ENCODE peak calls at places on chromosomes 5 and 9, in five cellular contexts. E, R, K, I and O are unnamed samples.
A peak's percentile ranks its signal among the peaks of the same experiment; 100 is the strongest.

GRCh38 chr5:152676177-152676576 is 271.1 kb upstream of the NMUR2 start:
- DNase-seq in K (no peak), R (no peak), I (no peak), E (no peak), O (no peak)

GRCh38 chr9:89410709-89411111 is 87.2 kb downstream of the SEMA4D start:
- DNase-seq in I (no peak), K (no peak), E (no peak), R (no peak), O (no peak)

GRCh38 chr5:132313378-132313777 is 19.2 kb downstream of the SLC22A4 start:
- DNase-seq in I (no peak), K (peak; percentile 76), R (no peak), E (peak; percentile 60), O (no peak)

GRCh38 chr9:120477534-120478001 is 102.4 kb downstream of the CDK5RAP2 start:
- DNase-seq in R (no peak), K (peak; percentile 94), I (peak; percentile 66), E (peak; percentile 93), O (peak; percentile 43)

GRCh38 chr9:134602547-134603362 is 38.8 kb upstream of the COL5A1 start:
- DNase-seq in R (peak; percentile 16), E (peak; percentile 66), K (peak; percentile 96), I (no peak), O (no peak)

GRCh38 chr5:142325677-142326479 is 1.1 kb upstream of the SPRY4 start:
- DNase-seq in E (peak; percentile 68), K (peak; percentile 95), I (peak; percentile 84), R (no peak), O (peak; percentile 70)

GRCh38 chr5:83433891-83434290 is 37.7 kb upstream of the VCAN start:
- DNase-seq in E (peak; percentile 1), R (no peak), K (peak; percentile 85), I (no peak), O (no peak)

GRCh38 chr5:36948650-36949049 is 72.1 kb downstream of the NIPBL start:
- DNase-seq in K (no peak), E (no peak), I (no peak), R (no peak), O (no peak)

GRCh38 chr9:134051319-134051718 is 16.5 kb downstream of the BRD3 start:
- DNase-seq in E (no peak), I (no peak), R (no peak), K (no peak), O (no peak)

GRCh38 chr5:65730910-65731309 is 8.9 kb downstream of the NLN start:
- DNase-seq in R (no peak), E (no peak), I (no peak), K (no peak), O (no peak)

GRCh38 chr9:91534374-91534773 is 110.7 kb upstream of the NFIL3 start:
- DNase-seq in K (no peak), R (no peak), I (no peak), E (no peak), O (no peak)

GRCh38 chr5:4335078-4335477 is 739.4 kb downstream of the IRX1 start:
- DNase-seq in K (no peak), I (no peak), E (no peak), R (no peak), O (no peak)

GRCh38 chr9:36064448-36065037 is 27.8 kb downstream of the RECK start:
- DNase-seq in E (no peak), R (no peak), I (no peak), K (peak; percentile 74), O (no peak)

GRCh38 chr9:77475641-77476473 is 172.3 kb downstream of the GNA14 start:
- DNase-seq in R (no peak), I (no peak), E (no peak), K (peak; percentile 48), O (no peak)

GRCh38 chr9:113361304-113362018 is 12.1 kb downstream of the BSPRY start:
- DNase-seq in I (no peak), K (peak; percentile 83), E (peak; percentile 27), R (no peak), O (no peak)

GRCh38 chr5:135567661-135568060 is 11.1 kb downstream of the CXCL14 start:
- DNase-seq in R (no peak), E (no peak), I (no peak), K (peak; percentile 56), O (no peak)

GRCh38 chr9:33797837-33798236 is 2.5 kb downstream of the PRSS3 start:
- DNase-seq in K (no peak), I (no peak), R (no peak), E (no peak), O (no peak)

GRCh38 chr9:6889868-6890267 is 132.1 kb downstream of the KDM4C start:
- DNase-seq in I (no peak), E (no peak), R (no peak), K (no peak), O (no peak)